ENCODE peak calls at places on chromosomes 6 and 20, in eight cellular contexts. W, R, N, V, M, U, G and L are unnamed samples.

GRCh38 chr6:114090626-114091025 is 119.7 kb upstream of the HDAC2 start:
- DNase-seq in W (no peak), R (no peak), N (peak), V (no peak), M (no peak), U (no peak), G (no peak), L (no peak)

GRCh38 chr6:168948002-168948401 is 305.6 kb downstream of the THBS2 start:
- DNase-seq in W (no peak), R (no peak), N (no peak), V (no peak), M (no peak), U (no peak), G (no peak), L (no peak)

GRCh38 chr20:41694796-41695195 is 76.6 kb upstream of the CHD6 start:
- DNase-seq in W (no peak), R (no peak), N (no peak), V (no peak), M (no peak), U (no peak), G (no peak), L (no peak)

GRCh38 chr20:10978713-10979112 is 304.9 kb upstream of the JAG1 start:
- DNase-seq in W (no peak), R (no peak), N (no peak), V (no peak), M (no peak), U (no peak), G (no peak), L (no peak)

GRCh38 chr6:43579171-43579570 is 3.2 kb downstream of the POLH start:
- DNase-seq in W (no peak), R (peak), N (peak), V (no peak), M (no peak), U (no peak), G (no peak), L (no peak)

GRCh38 chr6:130993292-130993765 is 69.7 kb downstream of the EPB41L2 start:
- DNase-seq in W (no peak), R (no peak), N (no peak), V (no peak), M (no peak), U (no peak), G (no peak), L (no peak)

GRCh38 chr6:93393554-93394074 is 25.7 kb downstream of the EPHA7 start:
- DNase-seq in W (no peak), R (no peak), N (no peak), V (no peak), M (no peak), U (no peak), G (no peak), L (no peak)

GRCh38 chr20:39849664-39850063 is 839.4 kb downstream of the MAFB start:
- DNase-seq in W (no peak), R (peak), N (peak), V (no peak), M (peak), U (no peak), G (no peak), L (peak)

GRCh38 chr6:88965691-88966090 is 2.3 kb upstream of the RNGTT start:
- DNase-seq in W (no peak), R (no peak), N (no peak), V (no peak), M (no peak), U (no peak), G (no peak), L (no peak)

GRCh38 chr6:88967891-88968290 is 4.5 kb upstream of the RNGTT start:
- DNase-seq in W (no peak), R (no peak), N (no peak), V (no peak), M (no peak), U (no peak), G (no peak), L (no peak)

GRCh38 chr6:88964509-88964908 is 1.1 kb upstream of the RNGTT start:
- DNase-seq in W (no peak), R (no peak), N (no peak), V (no peak), M (no peak), U (no peak), G (no peak), L (no peak)

GRCh38 chr6:88958842-88959241 is 4.6 kb downstream of the RNGTT start:
- DNase-seq in W (no peak), R (no peak), N (no peak), V (no peak), M (no peak), U (no peak), G (no peak), L (no peak)

DNA sequence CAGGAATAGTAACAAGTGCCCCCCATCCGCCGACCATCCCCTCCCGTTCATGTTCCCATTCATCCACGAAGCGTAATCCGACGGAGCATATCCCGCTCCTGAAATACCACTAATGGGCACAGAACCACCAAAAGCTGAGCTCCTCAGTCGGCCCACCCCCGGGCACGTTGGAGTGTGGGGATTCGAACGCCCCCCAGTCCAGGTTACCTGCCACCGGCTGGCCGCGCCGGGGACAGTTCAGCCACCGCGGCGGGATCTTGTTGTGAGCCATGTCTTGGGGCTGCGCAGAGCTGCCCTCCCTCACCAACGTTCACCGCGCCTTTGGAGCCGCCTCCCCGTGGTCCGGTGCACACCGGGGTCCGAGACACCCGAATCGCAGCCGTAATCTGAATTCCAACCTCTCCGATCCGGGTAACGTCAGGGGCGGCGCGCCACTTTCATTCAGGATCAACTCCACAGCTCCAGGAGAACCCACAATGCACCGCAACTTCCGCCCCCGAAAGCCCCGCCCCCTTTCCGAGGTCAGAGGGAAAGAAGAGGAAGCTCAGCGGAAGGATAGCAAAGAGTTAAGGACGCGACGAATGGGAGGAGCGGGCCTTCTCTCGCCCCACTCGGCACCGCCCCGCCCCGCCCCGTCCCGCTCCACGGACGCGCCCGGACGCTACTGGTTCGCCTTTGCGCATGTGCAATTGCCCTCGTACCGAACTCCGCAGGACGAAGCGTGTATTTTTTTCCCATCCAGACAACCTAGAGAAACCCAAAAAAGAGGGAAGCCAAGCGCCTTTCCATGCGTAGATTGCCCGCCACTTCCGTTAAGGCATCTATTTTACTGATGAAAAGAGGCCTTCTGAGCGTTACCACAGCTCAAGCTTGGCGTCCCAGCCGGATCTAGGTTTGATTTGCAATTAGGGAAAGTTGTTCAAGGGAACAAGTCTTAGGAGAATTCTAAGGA is at the start of gene RNGTT:
- DNase-seq in W (peak), R (peak), N (peak), V (peak), M (peak), U (peak), G (peak), L (peak)
- TF ChIP-seq CTCF in W (no peak), R (peak), N (no peak), V (no peak), M (peak), U (no peak), G (no peak), L (peak)

DNA sequence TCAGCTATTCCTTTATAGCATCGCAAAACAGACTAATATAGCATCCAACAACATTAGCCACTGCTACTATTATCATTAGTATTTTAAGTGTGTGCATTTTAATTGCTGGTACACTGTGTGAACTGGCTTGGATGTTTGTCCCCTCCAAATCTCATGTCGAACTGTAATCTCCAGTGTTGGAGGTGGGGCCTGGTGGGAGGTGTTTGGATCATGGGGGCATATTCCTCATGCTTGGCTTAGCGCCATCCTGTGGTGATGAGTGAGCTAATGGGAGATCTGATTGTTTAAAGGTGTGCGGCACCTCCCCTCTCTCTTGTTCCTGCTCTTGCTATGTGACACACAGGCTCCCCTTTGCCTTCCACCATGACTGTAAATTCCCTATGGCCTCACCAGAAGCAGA is 12.4 kb upstream of the OSER1 start:
- DNase-seq in W (no peak), R (no peak), N (no peak), V (no peak), M (no peak), U (no peak), G (no peak), L (no peak)
- TF ChIP-seq CTCF in W (no peak), R (no peak), N (no peak), V (no peak), M (no peak), U (no peak), G (no peak), L (no peak)

DNA sequence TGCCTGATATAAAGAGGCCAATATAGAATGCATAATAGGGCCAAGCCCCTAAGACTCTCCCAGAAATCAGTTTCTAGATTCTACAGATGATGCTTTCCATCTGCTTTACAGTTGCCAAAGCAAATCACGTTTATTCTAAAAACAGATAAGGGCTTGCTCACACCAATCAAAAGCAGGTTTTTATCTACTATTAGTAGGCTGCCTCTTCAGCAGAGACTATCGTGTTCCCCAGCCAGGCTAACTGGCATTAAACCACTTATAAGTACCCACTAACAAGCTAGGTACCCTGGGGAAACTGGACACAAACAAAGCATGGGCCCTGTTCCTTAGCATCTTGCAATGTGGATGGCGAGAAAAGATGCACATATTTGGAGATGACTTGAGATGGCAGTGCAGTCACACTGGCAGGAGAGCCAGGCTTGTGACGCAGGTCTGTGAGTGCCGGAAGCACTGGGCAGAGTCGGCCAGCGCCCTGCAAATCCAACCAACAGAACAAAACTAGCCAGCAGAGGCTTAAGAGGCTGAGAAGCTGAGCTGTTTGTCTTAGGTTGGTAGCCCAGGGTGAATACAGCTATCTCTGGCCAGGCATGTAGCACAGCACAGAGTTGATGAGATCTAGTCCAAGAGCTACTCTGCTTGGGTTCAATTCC is 73.4 kb downstream of the GFOD1 start:
- DNase-seq in W (no peak), R (no peak), N (peak), V (no peak), M (no peak), U (no peak), G (no peak), L (no peak)
- TF ChIP-seq CTCF in W (no peak), R (no peak), N (no peak), V (no peak), M (no peak), U (no peak), G (peak), L (no peak)

DNA sequence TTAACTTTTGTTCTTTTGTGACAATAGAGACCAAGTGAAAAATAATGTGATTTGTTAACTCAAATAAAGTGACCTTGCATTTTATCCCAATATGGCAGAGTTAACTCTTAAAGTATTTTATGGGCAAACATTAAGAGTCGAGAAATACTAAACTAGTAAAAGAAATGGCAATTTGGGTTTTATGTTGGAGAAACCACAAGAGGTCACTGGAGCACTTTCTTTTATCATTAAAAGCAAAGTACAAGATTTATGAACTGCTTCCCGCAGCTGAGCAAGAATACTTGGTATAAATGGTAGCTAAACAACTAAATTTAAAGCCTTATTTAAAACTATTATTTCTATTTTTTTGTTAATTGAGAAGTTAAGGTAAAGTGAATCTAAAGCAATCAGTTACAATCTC is 33.5 kb upstream of the MCM9 start:
- DNase-seq in W (no peak), R (peak), N (peak), V (peak), M (no peak), U (no peak), G (no peak), L (no peak)
- TF ChIP-seq CTCF in W (no peak), R (peak), N (no peak), V (peak), M (peak), U (no peak), G (peak), L (peak)

GRCh38 chr6:38637756-38638155 is 2.0 kb downstream of the BTBD9 start:
- DNase-seq in W (no peak), R (no peak), N (no peak), V (no peak), M (no peak), U (no peak), G (no peak), L (no peak)

GRCh38 chr6:38631186-38631783 is 8.4 kb downstream of the BTBD9 start:
- DNase-seq in W (no peak), R (no peak), N (no peak), V (no peak), M (no peak), U (no peak), G (no peak), L (no peak)

GRCh38 chr6:38632490-38632889 is 7.2 kb downstream of the BTBD9 start:
- DNase-seq in W (no peak), R (no peak), N (no peak), V (no peak), M (no peak), U (no peak), G (no peak), L (no peak)

GRCh38 chr6:38636027-38636426 is 3.7 kb downstream of the BTBD9 start:
- DNase-seq in W (no peak), R (no peak), N (no peak), V (no peak), M (no peak), U (no peak), G (no peak), L (no peak)

DNA sequence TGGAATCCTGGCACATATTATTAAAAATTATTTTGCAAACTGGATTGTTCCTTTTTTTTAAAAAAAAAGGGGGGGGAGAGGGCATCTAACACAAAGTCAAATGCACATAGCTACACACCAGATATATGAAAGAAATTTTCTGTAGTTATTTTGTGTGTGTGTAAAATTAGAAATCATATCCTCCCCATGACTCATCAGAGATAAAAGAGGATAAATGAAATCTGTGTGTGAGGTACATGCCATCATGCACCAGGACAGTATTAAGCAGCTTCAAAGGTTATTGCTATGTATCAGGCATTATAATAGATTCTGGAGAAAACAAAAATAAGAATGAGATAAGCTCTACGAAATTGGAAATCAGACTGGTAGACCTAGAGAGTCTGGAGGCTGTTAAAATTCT is 5.2 kb downstream of the BTBD9 start:
- DNase-seq in W (no peak), R (peak), N (no peak), V (no peak), M (no peak), U (no peak), G (no peak), L (no peak)
- TF ChIP-seq CTCF in W (no peak), R (no peak), N (no peak), V (no peak), M (no peak), U (no peak), G (no peak), L (no peak)

GRCh38 chr6:17280138-17280537 is 1.0 kb upstream of the RBM24 start:
- DNase-seq in W (no peak), R (no peak), N (no peak), V (no peak), M (no peak), U (no peak), G (no peak), L (no peak)

GRCh38 chr6:17283074-17283473 is 1.9 kb downstream of the RBM24 start:
- DNase-seq in W (no peak), R (no peak), N (no peak), V (no peak), M (no peak), U (no peak), G (no peak), L (no peak)

GRCh38 chr6:17281497-17282481 is 628 bp downstream of the RBM24 start:
- DNase-seq in W (no peak), R (no peak), N (peak), V (no peak), M (no peak), U (no peak), G (no peak), L (no peak)

GRCh38 chr6:17280552-17281090 is 540 bp upstream of the RBM24 start:
- DNase-seq in W (no peak), R (no peak), N (peak), V (no peak), M (no peak), U (no peak), G (no peak), L (no peak)

GRCh38 chr6:17281100-17281496 is at the start of gene RBM24:
- DNase-seq in W (no peak), R (peak), N (peak), V (no peak), M (peak), U (no peak), G (no peak), L (no peak)
- TF ChIP-seq CTCF in W (no peak), R (peak), N (peak), V (peak), M (no peak), U (no peak), G (peak), L (peak)

GRCh38 chr20:2690718-2691117 is 1.9 kb upstream of the EBF4 start:
- DNase-seq in W (no peak), R (no peak), N (no peak), V (no peak), M (no peak), U (no peak), G (no peak), L (no peak)

GRCh38 chr20:2690213-2690612 is 2.4 kb upstream of the EBF4 start:
- DNase-seq in W (no peak), R (no peak), N (no peak), V (no peak), M (no peak), U (no peak), G (no peak), L (no peak)

GRCh38 chr20:2691127-2691526 is 1.5 kb upstream of the EBF4 start:
- DNase-seq in W (no peak), R (no peak), N (no peak), V (no peak), M (no peak), U (no peak), G (no peak), L (no peak)

GRCh38 chr20:2687514-2687913 is 5.1 kb upstream of the EBF4 start:
- DNase-seq in W (no peak), R (no peak), N (no peak), V (no peak), M (no peak), U (no peak), G (no peak), L (no peak)

DNA sequence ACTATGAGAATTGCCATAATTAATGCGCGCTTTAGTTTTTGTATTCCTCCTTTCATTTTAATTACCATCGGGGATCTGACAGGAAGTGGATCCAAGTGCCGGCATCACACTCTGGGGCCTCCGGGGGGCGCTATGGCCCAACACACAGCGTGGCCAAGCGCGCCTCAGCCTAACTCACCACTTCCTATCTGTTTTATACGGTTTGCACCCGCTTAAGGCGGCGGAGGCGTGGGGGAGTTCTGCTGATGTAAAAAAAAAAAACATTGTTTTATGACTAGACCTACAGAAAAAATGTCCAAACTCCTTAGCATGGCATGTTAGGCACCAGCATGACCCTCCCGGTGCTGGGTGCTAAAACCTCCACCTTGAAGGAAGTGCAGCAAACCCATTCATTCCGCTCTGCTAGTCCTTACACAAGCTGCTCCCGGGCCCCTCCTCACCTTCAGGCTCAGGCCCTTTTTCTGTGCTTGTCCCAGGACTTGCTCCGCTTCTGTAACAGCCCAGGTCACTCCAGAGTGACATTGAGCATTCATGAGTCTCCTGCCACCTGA is 4.5 kb upstream of the EBF4 start:
- DNase-seq in W (peak), R (no peak), N (peak), V (no peak), M (no peak), U (peak), G (no peak), L (no peak)
- TF ChIP-seq CTCF in W (peak), R (peak), N (peak), V (peak), M (peak), U (peak), G (peak), L (peak)